ENCODE peak calls at places on chromosomes 5 and 9, in eight cellular contexts. Q, F, J, C, V, Z, P and W are unnamed samples.

GRCh38 chr5:80653497-80653896 is 955 bp upstream of the MSH3 start:
- DNase-seq in C (no peak), F (no peak), P (no peak), J (no peak), Q (no peak), V (no peak), Z (no peak), W (no peak)

GRCh38 chr5:132813599-132814440 is 718 bp downstream of the SOWAHA start:
- DNase-seq in F (peak), Q (peak), C (peak), V (no peak), Z (peak), P (peak), J (peak), W (no peak)

GRCh38 chr5:133347039-133347438 is 265.3 kb downstream of the FSTL4 start:
- DNase-seq in F (no peak), Z (no peak), J (no peak), V (no peak), P (peak), C (no peak), Q (peak), W (no peak)

GRCh38 chr9:649128-650074 is 192.1 kb upstream of the DMRT1 start:
- DNase-seq in C (no peak), Z (no peak), Q (no peak), J (no peak), V (no peak), F (no peak), P (no peak), W (no peak)

GRCh38 chr9:128972956-128973355 is 25.5 kb downstream of the NUP188 start:
- DNase-seq in Z (no peak), J (no peak), V (peak), P (no peak), F (no peak), C (peak), Q (no peak), W (no peak)

GRCh38 chr9:19809422-19810269 is 20.8 kb upstream of the SLC24A2 start:
- DNase-seq in Q (no peak), C (no peak), F (no peak), P (peak), Z (no peak), V (no peak), J (no peak), W (no peak)

GRCh38 chr9:89884356-89885083 is 279.7 kb downstream of the GADD45G start:
- DNase-seq in F (no peak), V (no peak), Z (no peak), C (no peak), J (peak), P (no peak), Q (peak), W (no peak)

GRCh38 chr5:103503065-103503464 is 59.5 kb downstream of the NUDT12 start:
- DNase-seq in F (no peak), J (no peak), V (no peak), Z (no peak), C (no peak), Q (no peak), P (no peak), W (no peak)

GRCh38 chr9:34592895-34593601 is 3.5 kb upstream of the CNTFR start:
- DNase-seq in J (no peak), F (peak), Z (peak), C (no peak), V (no peak), Q (peak), P (no peak), W (no peak)

GRCh38 chr5:157108961-157109360 is at the start of gene HAVCR2:
- DNase-seq in J (peak), F (no peak), P (peak), Q (no peak), C (no peak), V (no peak), Z (no peak), W (peak)

GRCh38 chr5:128436825-128437224 is 101.2 kb downstream of the FBN2 start:
- DNase-seq in Q (peak), P (no peak), C (peak), V (peak), F (no peak), Z (no peak), J (no peak), W (no peak)

GRCh38 chr9:136882109-136882946 is 4.0 kb upstream of the TRAF2 start:
- DNase-seq in C (peak), Q (peak), F (no peak), J (peak), Z (no peak), P (peak), V (peak), W (peak)

GRCh38 chr9:109072810-109073435 is 46.8 kb downstream of the TMEM245 start:
- DNase-seq in Z (no peak), P (no peak), F (no peak), C (no peak), Q (no peak), J (no peak), V (no peak), W (no peak)

GRCh38 chr9:94812343-94812742 is 85.8 kb downstream of the AOPEP start:
- DNase-seq in Z (no peak), Q (peak), J (no peak), C (peak), V (peak), P (peak), F (no peak), W (no peak)